ENCODE peak calls at places on chromosomes 11 and 22, in eight cellular contexts. P is naive thymus-derived CD4-positive, alpha-beta T cell; W is sigmoid colon; D is heart right ventricle; K is HAP-1; S is thoracic aorta; X is pancreas; A is PC-3. M is an unnamed sample. For H3K27me3 and H3K4me1, the result is how much of the 10 kb centered on the place peaks cover.

GRCh38 chr11:120195601-120196289 is 15.1 kb upstream of the OAF start:
- DNase-seq in P (no peak), W (no peak), D (no peak), K (no peak), S (no peak), X (no peak), A (no peak), M (no peak)

GRCh38 chr11:34250732-34251639 is 106.8 kb downstream of the ABTB2 start:
- DNase-seq in P (peak), W (no peak), D (peak), K (peak), S (peak), X (no peak), A (peak), M (no peak)

GRCh38 chr22:30829901-30830550 is 135.4 kb downstream of the OSBP2 start:
- DNase-seq in P (no peak), W (no peak), D (no peak), K (no peak), S (no peak), X (no peak), A (peak), M (no peak)

GRCh38 chr11:34223021-34223813 is 117.8 kb downstream of the NAT10 start:
- DNase-seq in P (no peak), W (peak), D (peak), K (peak), S (peak), X (no peak), A (peak), M (no peak)

GRCh38 chr11:26621147-26621546 is 49.1 kb upstream of the MUC15 start:
- DNase-seq in P (no peak), W (no peak), D (no peak), K (no peak), S (no peak), X (no peak), A (peak), M (no peak)

GRCh38 chr11:19083166-19083565 is 22.6 kb upstream of the MRGPRX2 start:
- DNase-seq in P (no peak), W (no peak), D (no peak), K (no peak), S (no peak), X (no peak), A (no peak), M (no peak)

GRCh38 chr22:49179886-49180682 is 647.6 kb downstream of the BRD1 start:
- DNase-seq in P (no peak), W (no peak), D (no peak), K (no peak), S (no peak), X (no peak), A (no peak), M (no peak)

GRCh38 chr22:46076651-46077339 is 73.5 kb upstream of the PPARA start:
- DNase-seq in P (no peak), W (peak), D (peak), K (peak), S (no peak), X (peak), A (peak), M (peak)

GRCh38 chr22:47591709-47592108 is 829.3 kb downstream of the TBC1D22A start:
- DNase-seq in P (no peak), W (peak), D (no peak), K (no peak), S (no peak), X (no peak), A (no peak), M (no peak)

GRCh38 chr22:46951973-46952372 is 189.5 kb downstream of the TBC1D22A start:
- DNase-seq in P (no peak), W (no peak), D (no peak), K (no peak), S (no peak), X (no peak), A (no peak), M (no peak)

GRCh38 chr11:2268911-2269600 is 1.3 kb downstream of the ASCL2 start:
- DNase-seq in P (no peak), W (no peak), D (peak), K (no peak), S (no peak), X (peak), A (peak), M (peak)

GRCh38 chr11:134407321-134407828 is 4.7 kb downstream of the B3GAT1 start:
- DNase-seq in P (no peak), W (no peak), D (no peak), K (no peak), S (no peak), X (no peak), A (no peak), M (no peak)

GRCh38 chr22:25137577-25138525 is 61.8 kb upstream of the CRYBB3 start:
- DNase-seq in P (no peak), W (peak), D (no peak), K (peak), S (no peak), X (no peak), A (peak), M (no peak)

GRCh38 chr11:78310500-78310909 is 107.1 kb downstream of the GAB2 start:
- DNase-seq in P (no peak), W (peak), D (peak), K (no peak), S (peak), X (peak), A (no peak), M (peak)

DNA sequence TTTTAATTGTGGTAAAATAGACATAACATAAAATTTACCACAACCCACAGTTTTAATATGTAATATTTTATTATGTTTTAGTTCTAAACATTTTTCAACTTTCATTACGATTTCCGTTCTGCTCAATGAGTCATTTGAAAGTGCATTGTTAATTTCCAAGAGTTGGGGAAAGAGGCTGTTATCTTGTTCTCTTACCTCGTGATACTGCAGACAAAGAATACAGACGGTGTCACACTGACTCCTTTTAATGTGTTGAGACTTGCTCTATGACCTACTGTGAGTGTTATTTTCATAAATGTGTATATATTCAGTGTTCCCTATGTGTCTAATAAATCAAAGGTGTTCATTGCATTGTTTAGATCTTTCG is 10.8 kb upstream of the RAC2 start:
- DNase-seq in P (no peak), W (no peak), D (no peak), K (no peak), S (no peak), X (no peak), A (peak), M (no peak)
- H3K27me3 ChIP-seq in P (under half), W (under half), D (half or more), K (under half), S (under half), X (under half), A (under half), M (under half)

GRCh38 chr11:96211433-96211832 is 131.6 kb downstream of the MAML2 start:
- DNase-seq in P (peak), W (no peak), D (no peak), K (no peak), S (no peak), X (no peak), A (no peak), M (no peak)
- H3K4me1 ChIP-seq in P (half or more), W (under half), D (half or more), K (under half), S (half or more), X (under half), A (half or more), M (half or more)

GRCh38 chr22:32469799-32470212 is 4.8 kb upstream of the FBXO7 start:
- DNase-seq in P (no peak), W (peak), D (no peak), K (no peak), S (no peak), X (no peak), A (peak), M (no peak)

GRCh38 chr22:32465661-32466060 is 1.4 kb upstream of the BPIFC start:
- DNase-seq in P (no peak), W (no peak), D (no peak), K (no peak), S (no peak), X (no peak), A (no peak), M (no peak)

GRCh38 chr22:32462452-32462851 is 1.8 kb downstream of the BPIFC start:
- DNase-seq in P (no peak), W (no peak), D (no peak), K (no peak), S (no peak), X (no peak), A (no peak), M (no peak)

GRCh38 chr22:32466496-32466895 is 2.2 kb upstream of the BPIFC start:
- DNase-seq in P (no peak), W (no peak), D (no peak), K (no peak), S (no peak), X (no peak), A (no peak), M (no peak)
- H3K27me3 ChIP-seq in P (under half), W (under half), D (half or more), K (under half), S (under half), X (under half), A (under half), M (under half)

GRCh38 chr11:71209656-71210055 is 42.7 kb downstream of the SHANK2 start:
- DNase-seq in P (no peak), W (peak), D (no peak), K (no peak), S (no peak), X (no peak), A (no peak), M (no peak)
- H3K4me1 ChIP-seq in P (under half), W (under half), D (under half), K (under half), S (under half), X (under half), A (under half), M (under half)

DNA sequence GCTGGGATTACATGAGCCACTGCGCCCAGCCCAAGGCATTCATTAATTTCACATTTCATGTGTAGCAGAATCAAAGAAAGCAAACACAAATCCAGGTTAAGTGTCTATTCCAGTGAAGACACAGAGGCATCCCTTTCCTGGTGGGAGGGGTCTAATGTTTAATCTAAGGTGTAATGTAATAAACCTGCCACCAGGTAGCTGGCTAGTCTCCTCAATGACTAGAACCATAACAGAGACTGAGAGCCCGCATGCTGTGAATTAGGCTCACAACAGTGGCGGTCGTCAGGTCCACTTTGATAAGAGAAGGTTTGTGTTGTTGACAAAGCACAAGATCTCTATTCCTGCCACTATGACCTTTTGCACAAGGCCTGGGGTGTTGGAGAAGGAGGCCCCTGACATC is 64.2 kb upstream of the ADA2 start:
- DNase-seq in P (no peak), W (no peak), D (no peak), K (no peak), S (no peak), X (no peak), A (no peak), M (no peak)
- H3K27me3 ChIP-seq in P (under half), W (under half), D (under half), K (under half), S (under half), X (under half), A (under half), M (under half)

DNA sequence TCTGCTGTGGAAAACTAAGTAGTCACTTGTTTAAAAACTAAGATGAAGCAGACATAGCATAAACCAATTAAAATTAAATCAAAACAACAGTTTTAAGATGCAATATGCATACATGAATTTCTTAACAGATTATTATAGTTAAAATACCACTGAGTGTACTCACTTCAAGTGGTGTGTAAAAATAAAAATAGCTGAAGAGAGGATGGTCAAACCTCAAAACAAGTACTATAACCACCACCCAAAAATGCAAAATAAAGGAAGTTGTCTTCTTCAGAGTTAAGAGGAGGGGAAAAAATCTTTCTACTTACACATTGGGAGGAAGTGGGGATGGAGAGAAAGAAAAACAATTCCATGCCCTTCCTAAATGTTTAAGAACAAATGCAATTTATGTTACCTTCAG is 31.9 kb downstream of the RRAS2 start:
- DNase-seq in P (no peak), W (no peak), D (no peak), K (no peak), S (no peak), X (no peak), A (no peak), M (no peak)
- H3K4me1 ChIP-seq in P (under half), W (under half), D (under half), K (under half), S (half or more), X (under half), A (under half), M (under half)

DNA sequence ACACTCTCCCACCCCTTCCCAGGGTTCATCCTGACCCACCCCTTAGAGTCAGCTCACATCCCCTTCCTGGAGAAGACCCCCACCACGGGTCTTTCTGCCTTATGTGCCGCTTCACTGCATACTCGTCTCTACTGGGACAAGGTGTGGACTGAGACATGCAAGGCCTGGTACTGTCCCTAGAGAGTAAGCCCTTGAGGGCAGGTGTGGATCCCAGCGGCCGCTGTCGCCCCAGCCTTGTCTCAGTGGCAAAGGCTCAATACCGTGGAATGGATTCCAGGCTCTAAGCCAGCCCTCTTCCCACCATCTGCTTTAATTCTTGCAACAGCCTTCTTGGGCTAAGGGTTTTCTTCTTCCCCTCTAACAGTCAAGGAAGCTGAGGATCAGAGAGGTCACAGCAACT is 220.3 kb downstream of the CEP164 start:
- DNase-seq in P (no peak), W (no peak), D (no peak), K (no peak), S (no peak), X (no peak), A (no peak), M (no peak)
- H3K27me3 ChIP-seq in P (under half), W (under half), D (under half), K (under half), S (under half), X (under half), A (half or more), M (under half)

GRCh38 chr22:29143848-29144785 is 61.6 kb upstream of the EMID1 start:
- DNase-seq in P (no peak), W (peak), D (no peak), K (no peak), S (no peak), X (no peak), A (no peak), M (no peak)

GRCh38 chr22:29139965-29140782 is 65.5 kb upstream of the EMID1 start:
- DNase-seq in P (no peak), W (no peak), D (no peak), K (no peak), S (no peak), X (no peak), A (no peak), M (no peak)

GRCh38 chr22:29138556-29138955 is 65.7 kb downstream of the KREMEN1 start:
- DNase-seq in P (no peak), W (no peak), D (no peak), K (no peak), S (no peak), X (no peak), A (no peak), M (no peak)

GRCh38 chr22:29142116-29142515 is 63.6 kb upstream of the EMID1 start:
- DNase-seq in P (no peak), W (no peak), D (no peak), K (no peak), S (no peak), X (no peak), A (no peak), M (no peak)

DNA sequence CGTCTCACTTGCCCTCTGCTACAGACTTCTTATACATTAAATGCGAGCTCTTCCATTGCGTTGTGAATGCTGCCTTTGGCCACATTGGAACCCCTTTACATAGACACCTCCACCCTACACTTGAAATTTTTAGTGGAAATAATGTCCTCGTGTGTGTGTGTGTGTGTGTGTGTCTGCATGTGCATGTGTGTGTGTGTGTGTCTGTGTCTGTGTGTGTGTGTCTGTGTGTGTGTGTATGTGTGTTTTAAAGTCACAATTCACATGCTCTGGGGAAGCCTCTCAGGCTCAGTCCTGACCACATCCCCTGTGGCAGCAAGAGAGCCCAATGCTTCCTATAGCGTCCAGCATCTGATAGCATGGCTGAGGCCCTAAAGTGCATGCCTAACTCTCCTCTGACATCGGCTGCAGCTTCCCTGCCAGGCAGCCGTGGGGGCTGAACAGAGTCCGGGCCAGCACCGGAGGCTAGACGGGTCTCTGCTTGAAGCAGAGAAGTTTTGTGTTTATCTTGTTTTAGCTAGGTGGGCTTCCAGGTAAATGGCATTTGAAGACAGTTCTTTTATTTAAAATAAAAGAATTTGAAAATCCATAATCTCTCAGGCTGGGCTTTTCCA is 64.5 kb upstream of the EMID1 start:
- DNase-seq in P (no peak), W (no peak), D (no peak), K (peak), S (no peak), X (no peak), A (no peak), M (no peak)
- H3K4me1 ChIP-seq in P (under half), W (under half), D (under half), K (under half), S (under half), X (under half), A (under half), M (under half)

M was measured in upper lobe of left lung.